ENCODE peak calls at places on chromosomes 16 and 17, in seven cellular contexts. S is substantia nigra, D is Peyer's patch, W is GM04503, O is D341Med, J is frontal cortex, V is NCI-H1105. C is an unnamed sample.

GRCh38 chr16:48269011-48269410 is 21.7 kb upstream of the ABCC11 start:
- DNase-seq in S (no peak), D (no peak), W (no peak), O (no peak), J (no peak), V (peak), C (no peak)

GRCh38 chr16:66261826-66262225 is 104.7 kb upstream of the CDH5 start:
- DNase-seq in S (no peak), D (no peak), W (no peak), O (no peak), J (no peak), V (no peak), C (no peak)

GRCh38 chr16:87948119-87948545 is 3.1 kb upstream of the BANP start:
- DNase-seq in S (no peak), D (no peak), W (no peak), O (no peak), J (no peak), V (no peak), C (no peak)

GRCh38 chr17:58317421-58318064 is 11.1 kb downstream of the TSPOAP1 start:
- DNase-seq in S (no peak), D (peak), W (peak), O (no peak), J (no peak), V (no peak), C (peak)

GRCh38 chr16:86494565-86495356 is 15.6 kb upstream of the FOXF1 start:
- DNase-seq in S (no peak), D (no peak), W (no peak), O (no peak), J (peak), V (no peak), C (no peak)

GRCh38 chr17:1108810-1109605 is 70.8 kb downstream of the ABR start:
- DNase-seq in S (no peak), D (peak), W (no peak), O (peak), J (no peak), V (no peak), C (peak)

GRCh38 chr17:57747221-57748017 is 2.3 kb upstream of the CCDC182 start:
- DNase-seq in S (no peak), D (no peak), W (peak), O (peak), J (peak), V (peak), C (peak)

GRCh38 chr17:9451919-9452318 is 123.7 kb downstream of the STX8 start:
- DNase-seq in S (no peak), D (no peak), W (no peak), O (no peak), J (no peak), V (no peak), C (no peak)

GRCh38 chr16:55571191-55571897 is 4.9 kb downstream of the CAPNS2 start:
- DNase-seq in S (no peak), D (no peak), W (no peak), O (no peak), J (no peak), V (no peak), C (no peak)

GRCh38 chr17:57875109-57876022 is 25.5 kb upstream of the MRPS23 start:
- DNase-seq in S (peak), D (no peak), W (peak), O (no peak), J (peak), V (peak), C (no peak)

GRCh38 chr17:77645441-77646430 is 312.8 kb upstream of the TNRC6C start:
- DNase-seq in S (no peak), D (no peak), W (no peak), O (no peak), J (no peak), V (no peak), C (no peak)

GRCh38 chr16:14098081-14098480 is 27.0 kb downstream of the MRTFB start:
- DNase-seq in S (no peak), D (no peak), W (no peak), O (no peak), J (no peak), V (no peak), C (no peak)

GRCh38 chr17:56812971-56813388 is 20.7 kb downstream of the C17orf67 start:
- DNase-seq in S (no peak), D (no peak), W (no peak), O (peak), J (no peak), V (peak), C (no peak)

GRCh38 chr16:83964684-83965443 is 3.2 kb upstream of the NECAB2 start:
- DNase-seq in S (no peak), D (no peak), W (no peak), O (no peak), J (no peak), V (no peak), C (no peak)

GRCh38 chr16:88427376-88427775 is 25.7 kb upstream of the ZFPM1 start:
- DNase-seq in S (no peak), D (no peak), W (no peak), O (no peak), J (no peak), V (no peak), C (no peak)

GRCh38 chr17:76550712-76551615 is 11.1 kb downstream of the PRCD start:
- DNase-seq in S (no peak), D (no peak), W (no peak), O (no peak), J (no peak), V (no peak), C (no peak)

GRCh38 chr16:20904507-20905079 is 4.0 kb downstream of the LYRM1 start:
- DNase-seq in S (no peak), D (no peak), W (no peak), O (no peak), J (no peak), V (no peak), C (no peak)

GRCh38 chr17:6815775-6816174 is 15.8 kb downstream of the TEKT1 start:
- DNase-seq in S (no peak), D (no peak), W (no peak), O (no peak), J (no peak), V (no peak), C (no peak)

GRCh38 chr16:30022887-30023286 is at the start of gene C16orf92:
- DNase-seq in S (no peak), D (no peak), W (no peak), O (no peak), J (no peak), V (no peak), C (no peak)

GRCh38 chr17:31572341-31572740 is 180.9 kb downstream of the RAB11FIP4 start:
- DNase-seq in S (no peak), D (no peak), W (no peak), O (no peak), J (no peak), V (no peak), C (no peak)

GRCh38 chr16:89009343-89010209 is 32.6 kb upstream of the CBFA2T3 start:
- DNase-seq in S (no peak), D (no peak), W (no peak), O (no peak), J (no peak), V (no peak), C (no peak)

GRCh38 chr17:55421179-55421934 is at the start of gene MMD:
- DNase-seq in S (no peak), D (peak), W (no peak), O (peak), J (peak), V (no peak), C (no peak)

GRCh38 chr16:27239026-27239425 is 29.5 kb downstream of the NSMCE1 start:
- DNase-seq in S (no peak), D (no peak), W (no peak), O (no peak), J (no peak), V (no peak), C (no peak)

GRCh38 chr17:77723071-77723908 is 235.2 kb upstream of the TNRC6C start:
- DNase-seq in S (no peak), D (no peak), W (no peak), O (no peak), J (no peak), V (peak), C (no peak)

GRCh38 chr17:10271004-10271620 is 72.7 kb upstream of the GAS7 start:
- DNase-seq in S (no peak), D (no peak), W (peak), O (no peak), J (no peak), V (no peak), C (no peak)

GRCh38 chr17:56291226-56291805 is 138.0 kb downstream of the ANKFN1 start:
- DNase-seq in S (no peak), D (no peak), W (no peak), O (no peak), J (no peak), V (no peak), C (no peak)

GRCh38 chr17:79775635-79776034 is 2.3 kb upstream of the CBX2 start:
- DNase-seq in S (no peak), D (no peak), W (no peak), O (no peak), J (no peak), V (no peak), C (no peak)

GRCh38 chr16:21599994-21600773 is 807 bp downstream of the METTL9 start:
- DNase-seq in S (no peak), D (no peak), W (no peak), O (peak), J (no peak), V (no peak), C (peak)

GRCh38 chr17:8326591-8327583 is 12.8 kb upstream of the ODF4 start:
- DNase-seq in S (no peak), D (no peak), W (no peak), O (no peak), J (no peak), V (no peak), C (no peak)

GRCh38 chr16:88743693-88744519 is 37.6 kb downstream of the CTU2 start:
- DNase-seq in S (peak), D (peak), W (no peak), O (peak), J (peak), V (peak), C (peak)

GRCh38 chr16:4917117-4917516 is 19.8 kb downstream of the PPL start:
- DNase-seq in S (no peak), D (no peak), W (no peak), O (no peak), J (no peak), V (no peak), C (no peak)

GRCh38 chr16:81996664-81997529 is 14.4 kb downstream of the SDR42E1 start:
- DNase-seq in S (no peak), D (no peak), W (no peak), O (no peak), J (no peak), V (no peak), C (no peak)

GRCh38 chr17:75516619-75517276 is 420 bp downstream of the TSEN54 start:
- DNase-seq in S (no peak), D (no peak), W (no peak), O (no peak), J (no peak), V (no peak), C (no peak)

GRCh38 chr17:65527857-65528591 is 33.4 kb downstream of the AXIN2 start:
- DNase-seq in S (no peak), D (no peak), W (no peak), O (no peak), J (no peak), V (no peak), C (no peak)

GRCh38 chr16:21001262-21001661 is 100.7 kb downstream of the LYRM1 start:
- DNase-seq in S (no peak), D (no peak), W (no peak), O (no peak), J (no peak), V (no peak), C (no peak)

GRCh38 chr17:6505425-6506142 is 50.8 kb downstream of the PITPNM3 start:
- DNase-seq in S (no peak), D (no peak), W (no peak), O (no peak), J (no peak), V (no peak), C (no peak)

GRCh38 chr17:12402963-12403622 is 262.6 kb upstream of the MYOCD start:
- DNase-seq in S (no peak), D (no peak), W (no peak), O (no peak), J (no peak), V (no peak), C (no peak)

GRCh38 chr16:19499006-19499405 is 22.9 kb downstream of the GDE1 start:
- DNase-seq in S (no peak), D (no peak), W (no peak), O (no peak), J (no peak), V (no peak), C (no peak)

GRCh38 chr16:78256686-78257375 is 157.4 kb downstream of the WWOX start:
- DNase-seq in S (no peak), D (no peak), W (no peak), O (no peak), J (no peak), V (no peak), C (no peak)

C was measured in NCI-H748 treated with DMSO at 0.1 percent for 48 hours.